ENCODE peak calls at places on chromosome 14, in nine cellular contexts. U, A, F, V, Z, X, C, K and J are unnamed samples.
A peak's percentile ranks its signal among the peaks of the same experiment; 100 is the strongest.

GRCh38 chr14:55116246-55117030 is 12.6 kb upstream of the LGALS3 start:
- DNase-seq in X (no peak), C (no peak), F (no peak), Z (no peak), K (no peak), U (no peak), A (no peak), V (no peak), J (no peak)

GRCh38 chr14:55240526-55241178 is 30.6 kb upstream of the FBXO34 start:
- DNase-seq in A (no peak), Z (no peak), U (peak; percentile 73), K (no peak), V (no peak), F (peak; percentile 63), C (peak; percentile 18), X (no peak), J (no peak)

GRCh38 chr14:31898835-31899528 is 178.1 kb upstream of the ARHGAP5 start:
- DNase-seq in V (no peak), K (no peak), Z (no peak), A (no peak), F (no peak), X (no peak), C (no peak), U (no peak), J (no peak)

GRCh38 chr14:24943024-24943423 is 106.9 kb downstream of the STXBP6 start:
- DNase-seq in V (no peak), Z (no peak), A (no peak), F (no peak), U (peak; percentile 49), C (peak; percentile 83), K (peak; percentile 29), X (no peak), J (peak; percentile 83)

GRCh38 chr14:76918751-76919421 is 92.7 kb downstream of the LRRC74A start:
- DNase-seq in Z (peak; percentile 98), V (peak; percentile 96), A (peak; percentile 97), U (peak; percentile 76), X (no peak), K (peak; percentile 97), F (peak; percentile 99), C (peak; percentile 99), J (peak; percentile 96)

GRCh38 chr14:88248606-88249005 is 74.5 kb downstream of the KCNK10 start:
- DNase-seq in V (no peak), U (no peak), Z (no peak), A (no peak), X (no peak), F (peak; percentile 23), C (peak; percentile 7), K (no peak), J (no peak)

GRCh38 chr14:44180975-44181374 is 326.1 kb downstream of the FSCB start:
- DNase-seq in U (no peak), F (no peak), A (no peak), K (no peak), Z (no peak), C (no peak), X (no peak), V (no peak), J (no peak)

GRCh38 chr14:70823281-70823680 is 14.0 kb upstream of the MAP3K9 start:
- DNase-seq in X (no peak), K (no peak), C (no peak), V (no peak), Z (no peak), F (no peak), U (no peak), A (no peak), J (no peak)

GRCh38 chr14:92603309-92604257 is 90.0 kb downstream of the RIN3 start:
- DNase-seq in V (peak; percentile 51), K (no peak), A (no peak), U (peak; percentile 52), F (peak; percentile 94), Z (no peak), X (peak; percentile 35), C (peak; percentile 49), J (no peak)

GRCh38 chr14:31944256-31945073 is 132.6 kb upstream of the ARHGAP5 start:
- DNase-seq in Z (no peak), V (no peak), A (no peak), K (no peak), X (no peak), U (no peak), F (no peak), C (no peak), J (no peak)

GRCh38 chr14:104306450-104307040 is 168.2 kb downstream of the KIF26A start:
- DNase-seq in K (no peak), U (no peak), C (no peak), X (no peak), A (no peak), Z (peak; percentile 21), F (no peak), V (no peak), J (peak; percentile 41)

GRCh38 chr14:54353694-54354093 is 43.1 kb upstream of the CDKN3 start:
- DNase-seq in Z (no peak), A (no peak), V (no peak), K (no peak), C (no peak), X (no peak), U (no peak), F (no peak), J (no peak)

GRCh38 chr14:21521526-21521925 is 4.6 kb downstream of the SALL2 start:
- DNase-seq in V (no peak), F (peak; percentile 86), X (no peak), K (no peak), A (no peak), C (peak; percentile 83), U (no peak), Z (no peak), J (no peak)

GRCh38 chr14:75022655-75023054 is 19.9 kb downstream of the EIF2B2 start:
- DNase-seq in X (no peak), U (peak; percentile 60), V (no peak), K (peak; percentile 57), Z (no peak), C (peak; percentile 46), A (no peak), F (no peak), J (no peak)

GRCh38 chr14:21475767-21476525 is 813 bp downstream of the RAB2B start:
- DNase-seq in F (no peak), V (no peak), X (no peak), A (no peak), K (no peak), C (no peak), Z (no peak), U (no peak), J (no peak)

DNA sequence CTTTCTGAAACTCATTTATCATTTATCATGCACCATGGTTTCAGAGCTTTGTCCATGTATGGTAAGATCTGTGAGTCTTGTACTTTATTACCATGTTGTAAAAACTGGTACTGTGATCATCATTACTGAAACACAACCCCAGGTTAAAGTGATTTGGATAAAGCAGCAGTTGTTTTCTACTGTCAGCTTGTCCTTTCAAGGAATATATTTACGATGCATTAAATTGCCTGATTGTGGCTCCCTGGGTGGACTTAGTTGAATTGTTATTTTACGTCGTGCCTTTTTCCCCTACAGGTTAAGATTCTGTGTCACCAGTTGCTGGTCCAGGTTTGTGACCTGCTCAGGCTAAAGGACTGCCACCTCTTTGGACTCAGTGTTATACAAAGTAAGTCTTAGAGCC is 46.1 kb downstream of the FRMD6 start:
- DNase-seq in V (no peak), X (no peak), A (no peak), F (no peak), U (no peak), Z (no peak), C (no peak), K (no peak), J (no peak)
- H3K27ac ChIP-seq in V (no peak overlapping the region), X (no peak overlapping the region), A (no peak overlapping the region), F (no peak overlapping the region), U (no peak overlapping the region), Z (no peak overlapping the region), C (peak overlapping the region; percentile 78), K (no peak overlapping the region), J (no peak overlapping the region)

DNA sequence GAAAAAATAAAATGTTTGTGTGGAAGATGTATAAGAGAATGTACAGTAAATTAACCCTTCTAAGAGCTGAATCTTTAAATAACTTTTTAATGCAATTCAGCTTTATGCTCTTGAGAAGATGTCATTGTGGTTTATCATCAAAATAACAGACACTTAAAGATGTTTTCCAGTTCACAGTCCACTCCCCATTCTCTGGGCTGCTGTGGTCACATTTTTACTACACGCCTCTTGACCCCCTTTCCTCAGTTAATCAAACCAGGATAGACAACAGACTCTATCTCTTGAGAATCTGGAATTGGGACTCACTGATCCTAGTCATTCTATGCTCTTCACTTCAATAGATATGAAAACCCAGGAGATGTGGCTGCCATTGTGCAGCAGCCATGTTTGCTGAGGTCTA is 24.7 kb upstream of the OR6J1 start:
- DNase-seq in U (no peak), C (no peak), Z (no peak), A (no peak), X (no peak), V (no peak), K (no peak), F (no peak), J (no peak)
- H3K27ac ChIP-seq in U (no peak overlapping the region), C (peak overlapping the region; percentile 2), Z (no peak overlapping the region), A (no peak overlapping the region), X (no peak overlapping the region), V (no peak overlapping the region), K (no peak overlapping the region), F (peak overlapping the region; percentile 24), J (no peak overlapping the region)

DNA sequence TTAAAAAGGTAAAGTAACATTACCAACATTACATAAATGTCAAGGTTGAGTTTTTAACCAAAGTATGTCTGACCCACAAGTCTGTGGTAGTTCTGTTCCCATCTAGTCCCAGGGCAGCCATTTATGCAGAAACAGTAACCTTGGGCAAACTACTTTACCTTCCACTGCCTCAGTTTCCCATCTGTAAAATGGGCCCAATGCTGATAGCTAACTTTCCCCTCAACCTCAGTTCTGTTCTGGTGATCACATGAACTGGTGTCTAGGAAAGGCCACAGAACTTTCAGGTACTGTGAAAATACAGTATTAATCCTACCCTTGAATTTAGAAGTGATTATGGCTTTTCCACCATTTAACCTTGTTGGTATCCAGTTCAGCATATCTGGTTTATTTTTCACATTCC is 113.6 kb downstream of the ZFP36L1 start:
- DNase-seq in X (no peak), K (no peak), F (no peak), A (no peak), Z (no peak), V (no peak), U (no peak), C (no peak), J (no peak)
- H3K27ac ChIP-seq in X (no peak overlapping the region), K (no peak overlapping the region), F (no peak overlapping the region), A (no peak overlapping the region), Z (no peak overlapping the region), V (no peak overlapping the region), U (no peak overlapping the region), C (no peak overlapping the region), J (peak overlapping the region; percentile 88)

GRCh38 chr14:64762044-64763034 is 58.1 kb downstream of the PLEKHG3 start:
- DNase-seq in V (peak; percentile 92), Z (peak; percentile 96), U (peak; percentile 53), F (peak; percentile 93), A (peak; percentile 75), K (peak; percentile 90), C (peak; percentile 86), X (peak; percentile 37), J (no peak)
- H3K27ac ChIP-seq in V (peak overlapping the region; percentile 47), Z (peak overlapping the region; percentile 73), U (no peak overlapping the region), F (peak overlapping the region; percentile 22), A (peak overlapping the region; percentile 79), K (peak overlapping the region; percentile 54), C (peak overlapping the region; percentile 9), X (no peak overlapping the region), J (peak overlapping the region; percentile 65)